ENCODE peak calls at places on chromosomes 3 and 15, in seven cellular contexts. B is coronary artery, T is upper lobe of left lung, G is cardiac fibroblast, A is AG09319, X is AG04449, N is kidney epithelial cell. V is an unnamed sample.

GRCh38 chr3:127084401-127084990 is 101.6 kb downstream of the PLXNA1 start:
- DNase-seq in G (no peak), A (no peak), N (no peak), X (no peak), T (no peak), B (no peak), V (no peak)

GRCh38 chr3:68033850-68034249 is 379.4 kb upstream of the SUCLG2 start:
- DNase-seq in N (no peak), T (no peak), B (no peak), A (no peak), G (no peak), X (no peak), V (no peak)

GRCh38 chr3:186109897-186110803 is 1.3 kb upstream of the ETV5 start:
- DNase-seq in B (no peak), T (peak; percentile 48), X (no peak), G (peak; percentile 55), A (no peak), N (no peak), V (peak; percentile 19)

GRCh38 chr15:67201136-67201535 is 53.3 kb downstream of the AAGAB start:
- DNase-seq in G (peak; percentile 20), X (no peak), T (no peak), B (no peak), N (peak; percentile 35), A (no peak), V (no peak)

GRCh38 chr3:52483577-52484495 is 11.3 kb upstream of the STAB1 start:
- DNase-seq in G (no peak), X (peak; percentile 42), T (no peak), N (no peak), B (no peak), A (no peak), V (no peak)

GRCh38 chr3:169813757-169814517 is 1.2 kb upstream of the LRRC34 start:
- DNase-seq in B (no peak), A (no peak), X (no peak), N (no peak), G (peak; percentile 45), T (no peak), V (peak; percentile 59)

GRCh38 chr3:168620854-168621253 is 525.1 kb upstream of the GOLIM4 start:
- DNase-seq in B (no peak), A (no peak), G (peak; percentile 5), X (no peak), N (no peak), T (no peak), V (no peak)

GRCh38 chr3:37753428-37753827 is 108.3 kb upstream of the CTDSPL start:
- DNase-seq in X (no peak), G (peak; percentile 6), N (no peak), B (no peak), A (no peak), T (no peak), V (no peak)

GRCh38 chr3:105812194-105812586 is 56.6 kb downstream of the CBLB start:
- DNase-seq in N (peak; percentile 26), X (no peak), G (peak; percentile 88), B (no peak), A (no peak), T (no peak), V (no peak)

GRCh38 chr3:65539620-65540019 is 499.1 kb downstream of the MAGI1 start:
- DNase-seq in G (no peak), B (no peak), N (no peak), T (no peak), X (no peak), A (no peak), V (no peak)

GRCh38 chr3:188233320-188233719 is 79.4 kb downstream of the LPP start:
- DNase-seq in N (no peak), T (no peak), A (no peak), X (no peak), B (no peak), G (peak; percentile 75), V (no peak)

GRCh38 chr15:65312400-65312916 is 8.0 kb downstream of the RNU5B-1 start:
- DNase-seq in A (no peak), N (no peak), T (no peak), B (no peak), X (no peak), G (no peak), V (no peak)

GRCh38 chr3:39809181-39809994 is at the start of gene MYRIP:
- DNase-seq in X (no peak), A (no peak), T (peak; percentile 94), G (no peak), N (no peak), B (no peak), V (peak; percentile 20)

GRCh38 chr3:127684871-127685707 is 12.3 kb downstream of the ABTB1 start:
- DNase-seq in G (no peak), A (no peak), X (no peak), B (peak; percentile 57), N (no peak), T (no peak), V (peak; percentile 10)

GRCh38 chr3:33100229-33100628 is 3.3 kb upstream of the GLB1 start:
- DNase-seq in A (no peak), B (no peak), G (no peak), T (no peak), X (no peak), N (no peak), V (no peak)

GRCh38 chr3:33104803-33105202 is 7.9 kb upstream of the GLB1 start:
- DNase-seq in B (no peak), N (no peak), X (no peak), A (no peak), T (no peak), G (no peak), V (no peak)

GRCh38 chr3:33105341-33105943 is 8.4 kb upstream of the CRTAP start:
- DNase-seq in X (no peak), A (no peak), T (no peak), G (no peak), B (no peak), N (no peak), V (no peak)

GRCh38 chr3:33103034-33103433 is 6.1 kb upstream of the GLB1 start:
- DNase-seq in B (no peak), T (no peak), G (no peak), N (no peak), X (no peak), A (no peak), V (no peak)

DNA sequence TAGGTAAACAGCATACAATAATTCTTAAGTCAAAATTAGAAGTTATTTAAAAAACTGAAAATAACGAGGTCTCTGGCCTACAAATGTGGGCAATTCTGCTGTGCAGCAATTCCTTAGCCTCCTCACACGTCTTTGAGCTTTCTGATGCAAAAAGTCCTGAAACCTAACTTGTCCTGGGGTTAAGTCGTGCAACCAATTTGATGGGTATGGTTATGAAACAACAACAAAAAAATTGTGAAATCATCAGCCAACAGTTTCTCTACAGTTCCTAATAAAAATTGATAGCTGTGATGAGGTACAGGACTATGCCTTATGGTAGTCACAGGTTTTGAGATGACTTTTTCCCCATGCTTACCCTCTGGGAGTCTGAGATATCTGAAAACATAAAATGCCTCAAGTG is 6.5 kb upstream of the GLB1 start:
- DNase-seq in G (no peak), T (no peak), B (no peak), N (no peak), X (no peak), A (no peak), V (no peak)
- TF ChIP-seq CTCF in G (no peak), T (no peak), B (no peak), N (no peak), X (no peak), A (no peak), V (no peak)

GRCh38 chr15:38453971-38454686 is at the start of gene FAM98B:
- DNase-seq in T (peak; percentile 97), N (no peak), G (peak; percentile 93), A (peak; percentile 64), X (no peak), B (peak; percentile 91), V (peak; percentile 92)
- TF ChIP-seq CTCF in T (no peak), N (no peak), G (no peak), A (no peak), X (no peak), B (no peak), V (no peak)

GRCh38 chr3:58630081-58630709 is 36.4 kb downstream of the FAM3D start:
- DNase-seq in T (no peak), B (no peak), G (peak; percentile 67), X (no peak), A (peak; percentile 39), N (no peak), V (peak; percentile 29)

GRCh38 chr3:58635371-58636285 is 30.9 kb downstream of the FAM3D start:
- DNase-seq in N (no peak), X (no peak), B (no peak), A (no peak), G (no peak), T (peak; percentile 82), V (no peak)

GRCh38 chr3:58631742-58632141 is 34.8 kb downstream of the FAM3D start:
- DNase-seq in A (no peak), X (no peak), B (no peak), T (no peak), G (no peak), N (no peak), V (no peak)

GRCh38 chr3:58630710-58631092 is 35.9 kb downstream of the FAM3D start:
- DNase-seq in G (no peak), X (no peak), N (no peak), T (no peak), A (no peak), B (no peak), V (no peak)

DNA sequence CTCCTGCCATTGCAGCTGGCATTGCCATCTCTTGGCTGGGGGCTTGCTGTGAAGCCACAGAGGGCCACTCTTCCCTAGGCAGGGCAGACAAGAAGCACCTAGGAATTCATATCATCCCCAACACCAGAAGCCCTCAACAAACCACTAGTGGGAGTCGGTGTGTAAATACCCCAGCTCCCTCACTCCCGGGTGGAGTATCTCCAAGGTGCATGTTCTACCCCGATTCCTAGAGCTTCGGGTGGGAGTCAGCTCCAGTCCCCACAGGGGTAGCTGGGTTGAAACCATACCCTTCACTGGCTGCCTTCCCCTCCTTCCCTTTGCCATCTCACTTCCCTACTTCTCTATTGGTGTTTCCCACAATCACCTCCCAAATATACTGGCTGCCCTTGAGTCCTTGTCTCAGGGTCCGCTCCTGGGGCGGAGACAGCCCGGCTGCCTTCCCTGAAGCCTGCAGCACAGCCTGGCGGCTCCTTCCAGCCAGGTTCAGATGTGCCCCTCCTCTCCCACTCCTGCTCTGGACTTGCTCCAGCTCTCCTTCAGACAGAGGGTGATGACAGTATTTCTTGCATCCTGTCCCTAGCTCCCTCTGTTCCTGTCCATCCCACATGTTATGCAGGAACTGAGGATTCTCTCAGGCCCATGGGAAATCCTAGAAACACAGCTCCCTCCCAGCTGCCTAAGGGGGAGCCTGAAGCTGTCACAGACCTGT is 33.3 kb downstream of the FAM3D start:
- DNase-seq in N (no peak), G (no peak), X (no peak), A (no peak), B (no peak), T (no peak), V (no peak)
- TF ChIP-seq CTCF in N (no peak), G (no peak), X (no peak), A (no peak), B (no peak), T (no peak), V (no peak)

DNA sequence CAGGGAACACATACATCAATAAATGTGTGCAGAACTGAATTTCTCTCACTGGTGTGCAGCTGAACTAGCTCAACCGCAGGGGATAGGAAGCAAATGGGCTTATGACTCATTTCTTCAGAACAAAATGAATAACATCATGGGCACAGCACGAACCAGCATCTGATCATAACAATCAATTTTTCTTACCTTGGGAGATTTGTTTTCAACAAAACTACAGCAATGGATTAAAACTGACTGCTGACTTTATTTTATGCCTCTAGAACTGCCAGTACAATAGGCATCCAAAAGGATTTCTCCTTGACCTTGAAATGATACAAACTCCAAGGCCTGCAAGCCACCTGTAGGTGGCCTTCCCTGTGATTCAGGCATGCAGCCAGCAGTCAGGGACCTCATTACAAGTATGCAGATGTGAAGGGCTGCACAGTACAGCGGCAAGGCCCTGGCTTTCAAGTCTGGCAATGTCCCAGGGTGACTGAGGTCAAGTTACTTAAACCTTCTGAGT is 26.1 kb downstream of the TAMM41 start:
- DNase-seq in X (no peak), A (no peak), T (no peak), G (peak; percentile 24), N (no peak), B (no peak), V (no peak)
- TF ChIP-seq CTCF in X (no peak), A (no peak), T (no peak), G (peak; percentile 16), N (no peak), B (no peak), V (no peak)